ENCODE peak calls at places on chromosomes 4 and X, in ten cellular contexts. One of them, this sample, is unnamed.

GRCh38 chrX:42804524-42804923 is 26.6 kb upstream of the PPP1R2C start:
- DNase-seq in kidney tubule cell: peak
- DNase-seq in activated naive CD4-positive, alpha-beta T cell treated with anti-CD3 and anti-CD28 coated beads for 36 hours: no peak
- DNase-seq in substantia nigra: no peak
- DNase-seq in activated CD4-positive, CD25-positive, alpha-beta regulatory T cell: no peak
- DNase-seq in colonic mucosa: no peak
- DNase-seq in pancreas: no peak
- DNase-seq in naive B cell: no peak
- DNase-seq in dermis blood vessel endothelial cell: no peak
- DNase-seq in EL: no peak
- DNase-seq in this sample: no peak

GRCh38 chr4:140755811-140756291 is 334 bp downstream of the TBC1D9 start:
- DNase-seq in colonic mucosa: no peak
- DNase-seq in activated CD4-positive, CD25-positive, alpha-beta regulatory T cell: peak
- DNase-seq in EL: peak
- DNase-seq in dermis blood vessel endothelial cell: peak
- DNase-seq in kidney tubule cell: peak
- DNase-seq in pancreas: peak
- DNase-seq in naive B cell: peak
- DNase-seq in activated naive CD4-positive, alpha-beta T cell treated with anti-CD3 and anti-CD28 coated beads for 36 hours: peak
- DNase-seq in substantia nigra: no peak
- DNase-seq in this sample: peak

GRCh38 chrX:24494544-24495113 is 29.5 kb downstream of the PDK3 start:
- DNase-seq in naive B cell: no peak
- DNase-seq in substantia nigra: no peak
- DNase-seq in EL: peak
- DNase-seq in colonic mucosa: peak
- DNase-seq in kidney tubule cell: peak
- DNase-seq in dermis blood vessel endothelial cell: peak
- DNase-seq in activated naive CD4-positive, alpha-beta T cell treated with anti-CD3 and anti-CD28 coated beads for 36 hours: no peak
- DNase-seq in activated CD4-positive, CD25-positive, alpha-beta regulatory T cell: no peak
- DNase-seq in pancreas: no peak
- DNase-seq in this sample: no peak

GRCh38 chrX:151082077-151082948 is 94.1 kb upstream of the GPR50 start:
- DNase-seq in naive B cell: peak
- DNase-seq in EL: peak
- DNase-seq in dermis blood vessel endothelial cell: peak
- DNase-seq in substantia nigra: peak
- DNase-seq in pancreas: peak
- DNase-seq in colonic mucosa: peak
- DNase-seq in activated naive CD4-positive, alpha-beta T cell treated with anti-CD3 and anti-CD28 coated beads for 36 hours: peak
- DNase-seq in activated CD4-positive, CD25-positive, alpha-beta regulatory T cell: peak
- DNase-seq in kidney tubule cell: peak
- DNase-seq in this sample: no peak

GRCh38 chr4:45662996-45663395 is 460.9 kb downstream of the GABRG1 start:
- DNase-seq in dermis blood vessel endothelial cell: no peak
- DNase-seq in EL: no peak
- DNase-seq in pancreas: peak
- DNase-seq in substantia nigra: no peak
- DNase-seq in naive B cell: no peak
- DNase-seq in kidney tubule cell: peak
- DNase-seq in activated naive CD4-positive, alpha-beta T cell treated with anti-CD3 and anti-CD28 coated beads for 36 hours: no peak
- DNase-seq in activated CD4-positive, CD25-positive, alpha-beta regulatory T cell: no peak
- DNase-seq in colonic mucosa: no peak
- DNase-seq in this sample: no peak

GRCh38 chrX:151780621-151781020 is 46.1 kb downstream of the CNGA2 start:
- DNase-seq in activated CD4-positive, CD25-positive, alpha-beta regulatory T cell: no peak
- DNase-seq in activated naive CD4-positive, alpha-beta T cell treated with anti-CD3 and anti-CD28 coated beads for 36 hours: no peak
- DNase-seq in dermis blood vessel endothelial cell: no peak
- DNase-seq in pancreas: no peak
- DNase-seq in kidney tubule cell: no peak
- DNase-seq in EL: no peak
- DNase-seq in naive B cell: no peak
- DNase-seq in colonic mucosa: no peak
- DNase-seq in substantia nigra: no peak
- DNase-seq in this sample: no peak

GRCh38 chr4:184007891-184008290 is 102.8 kb downstream of the STOX2 start:
- DNase-seq in pancreas: no peak
- DNase-seq in dermis blood vessel endothelial cell: no peak
- DNase-seq in kidney tubule cell: peak
- DNase-seq in activated naive CD4-positive, alpha-beta T cell treated with anti-CD3 and anti-CD28 coated beads for 36 hours: no peak
- DNase-seq in activated CD4-positive, CD25-positive, alpha-beta regulatory T cell: no peak
- DNase-seq in colonic mucosa: no peak
- DNase-seq in naive B cell: no peak
- DNase-seq in substantia nigra: no peak
- DNase-seq in EL: peak
- DNase-seq in this sample: no peak

GRCh38 chrX:132704769-132705168 is 215.9 kb upstream of the MBNL3 start:
- DNase-seq in naive B cell: no peak
- DNase-seq in substantia nigra: no peak
- DNase-seq in kidney tubule cell: no peak
- DNase-seq in colonic mucosa: no peak
- DNase-seq in activated CD4-positive, CD25-positive, alpha-beta regulatory T cell: no peak
- DNase-seq in pancreas: no peak
- DNase-seq in dermis blood vessel endothelial cell: no peak
- DNase-seq in activated naive CD4-positive, alpha-beta T cell treated with anti-CD3 and anti-CD28 coated beads for 36 hours: no peak
- DNase-seq in EL: no peak
- DNase-seq in this sample: no peak

GRCh38 chrX:68511255-68511654 is 12.4 kb downstream of the YIPF6 start:
- DNase-seq in EL: peak
- DNase-seq in activated CD4-positive, CD25-positive, alpha-beta regulatory T cell: peak
- DNase-seq in substantia nigra: no peak
- DNase-seq in pancreas: no peak
- DNase-seq in activated naive CD4-positive, alpha-beta T cell treated with anti-CD3 and anti-CD28 coated beads for 36 hours: peak
- DNase-seq in dermis blood vessel endothelial cell: peak
- DNase-seq in kidney tubule cell: peak
- DNase-seq in naive B cell: peak
- DNase-seq in colonic mucosa: peak
- DNase-seq in this sample: no peak